ENCODE peak calls at places on chromosomes 5 and 9, in nine cellular contexts. One of them, this sample, is unnamed.

GRCh38 chr9:128523199-128523925 is 18.8 kb downstream of the GLE1 start:
- DNase-seq in foreskin fibroblast: no peak
- DNase-seq in Peyer's patch: no peak
- DNase-seq in brain microvascular endothelial cell: peak; percentile 32
- DNase-seq in fibroblast of lung: peak; percentile 65
- DNase-seq in cardiac fibroblast: peak; percentile 46
- DNase-seq in spleen: no peak
- DNase-seq in stomach: no peak
- DNase-seq in esophagus muscularis mucosa: no peak
- DNase-seq in this sample: no peak

GRCh38 chr9:95788486-95789110 is 86.9 kb upstream of the ERCC6L2 start:
- DNase-seq in foreskin fibroblast: no peak
- DNase-seq in Peyer's patch: no peak
- DNase-seq in brain microvascular endothelial cell: no peak
- DNase-seq in fibroblast of lung: no peak
- DNase-seq in cardiac fibroblast: no peak
- DNase-seq in spleen: no peak
- DNase-seq in stomach: no peak
- DNase-seq in esophagus muscularis mucosa: no peak
- DNase-seq in this sample: no peak

GRCh38 chr9:101226161-101226560 is 158.6 kb downstream of the BAAT start:
- DNase-seq in foreskin fibroblast: no peak
- DNase-seq in Peyer's patch: no peak
- DNase-seq in brain microvascular endothelial cell: no peak
- DNase-seq in fibroblast of lung: no peak
- DNase-seq in cardiac fibroblast: no peak
- DNase-seq in spleen: no peak
- DNase-seq in stomach: no peak
- DNase-seq in esophagus muscularis mucosa: no peak
- DNase-seq in this sample: no peak

GRCh38 chr9:93813687-93814560 is 141.2 kb downstream of the BARX1 start:
- DNase-seq in foreskin fibroblast: no peak
- DNase-seq in Peyer's patch: peak; percentile 42
- DNase-seq in brain microvascular endothelial cell: no peak
- DNase-seq in fibroblast of lung: no peak
- DNase-seq in cardiac fibroblast: no peak
- DNase-seq in spleen: peak; percentile 48
- DNase-seq in stomach: no peak
- DNase-seq in esophagus muscularis mucosa: peak; percentile 88
- DNase-seq in this sample: no peak

GRCh38 chr5:95962785-95963184 is 1.1 kb upstream of the ELL2 start:
- DNase-seq in foreskin fibroblast: no peak
- DNase-seq in Peyer's patch: no peak
- DNase-seq in brain microvascular endothelial cell: peak; percentile 29
- DNase-seq in fibroblast of lung: no peak
- DNase-seq in cardiac fibroblast: no peak
- DNase-seq in spleen: no peak
- DNase-seq in stomach: no peak
- DNase-seq in esophagus muscularis mucosa: no peak
- DNase-seq in this sample: no peak

GRCh38 chr9:4596165-4596922 is 65.8 kb upstream of the PLPP6 start:
- DNase-seq in foreskin fibroblast: no peak
- DNase-seq in Peyer's patch: no peak
- DNase-seq in brain microvascular endothelial cell: no peak
- DNase-seq in fibroblast of lung: no peak
- DNase-seq in cardiac fibroblast: no peak
- DNase-seq in spleen: no peak
- DNase-seq in stomach: no peak
- DNase-seq in esophagus muscularis mucosa: no peak
- DNase-seq in this sample: no peak

GRCh38 chr9:13690595-13690994 is 411.1 kb upstream of the MPDZ start:
- DNase-seq in foreskin fibroblast: no peak
- DNase-seq in Peyer's patch: no peak
- DNase-seq in brain microvascular endothelial cell: peak; percentile 40
- DNase-seq in fibroblast of lung: peak; percentile 36
- DNase-seq in cardiac fibroblast: peak; percentile 48
- DNase-seq in spleen: no peak
- DNase-seq in stomach: no peak
- DNase-seq in esophagus muscularis mucosa: no peak
- DNase-seq in this sample: no peak

GRCh38 chr9:111966851-111967250 is 70.2 kb downstream of the UGCG start:
- DNase-seq in foreskin fibroblast: peak; percentile 63
- DNase-seq in Peyer's patch: no peak
- DNase-seq in brain microvascular endothelial cell: no peak
- DNase-seq in fibroblast of lung: peak; percentile 21
- DNase-seq in cardiac fibroblast: peak; percentile 85
- DNase-seq in spleen: no peak
- DNase-seq in stomach: no peak
- DNase-seq in esophagus muscularis mucosa: no peak
- DNase-seq in this sample: no peak

GRCh38 chr9:92558612-92559374 is 23.0 kb upstream of the ECM2 start:
- DNase-seq in foreskin fibroblast: no peak
- DNase-seq in Peyer's patch: no peak
- DNase-seq in brain microvascular endothelial cell: no peak
- DNase-seq in fibroblast of lung: no peak
- DNase-seq in cardiac fibroblast: no peak
- DNase-seq in spleen: no peak
- DNase-seq in stomach: no peak
- DNase-seq in esophagus muscularis mucosa: no peak
- DNase-seq in this sample: no peak

GRCh38 chr5:118791986-118792734 is 196.2 kb downstream of the DTWD2 start:
- DNase-seq in foreskin fibroblast: peak; percentile 25
- DNase-seq in Peyer's patch: no peak
- DNase-seq in brain microvascular endothelial cell: peak; percentile 79
- DNase-seq in fibroblast of lung: peak; percentile 86
- DNase-seq in cardiac fibroblast: peak; percentile 80
- DNase-seq in spleen: no peak
- DNase-seq in stomach: peak; percentile 30
- DNase-seq in esophagus muscularis mucosa: no peak
- DNase-seq in this sample: peak; percentile 67

GRCh38 chr9:98848450-98849149 is 41.1 kb downstream of the GALNT12 start:
- DNase-seq in foreskin fibroblast: peak; percentile 83
- DNase-seq in Peyer's patch: peak; percentile 92
- DNase-seq in brain microvascular endothelial cell: peak; percentile 83
- DNase-seq in fibroblast of lung: peak; percentile 89
- DNase-seq in cardiac fibroblast: peak; percentile 89
- DNase-seq in spleen: peak; percentile 94
- DNase-seq in stomach: peak; percentile 93
- DNase-seq in esophagus muscularis mucosa: no peak
- DNase-seq in this sample: peak; percentile 67
- H3K4me3 ChIP-seq in foreskin fibroblast: peak overlapping the region; percentile 31
- H3K4me3 ChIP-seq in Peyer's patch: no peak overlapping the region
- H3K4me3 ChIP-seq in brain microvascular endothelial cell: peak overlapping the region; percentile 4
- H3K4me3 ChIP-seq in fibroblast of lung: peak overlapping the region; percentile 42
- H3K4me3 ChIP-seq in cardiac fibroblast: peak overlapping the region; percentile 38
- H3K4me3 ChIP-seq in spleen: no peak overlapping the region
- H3K4me3 ChIP-seq in stomach: peak overlapping the region; percentile 22
- H3K4me3 ChIP-seq in esophagus muscularis mucosa: peak overlapping the region; percentile 39
- H3K4me3 ChIP-seq in this sample: peak overlapping the region; percentile 13

GRCh38 chr5:150166193-150167162 is at the start of gene CDX1:
- DNase-seq in foreskin fibroblast: no peak
- DNase-seq in Peyer's patch: peak; percentile 86
- DNase-seq in brain microvascular endothelial cell: no peak
- DNase-seq in fibroblast of lung: no peak
- DNase-seq in cardiac fibroblast: no peak
- DNase-seq in spleen: no peak
- DNase-seq in stomach: no peak
- DNase-seq in esophagus muscularis mucosa: no peak
- DNase-seq in this sample: no peak

GRCh38 chr5:150167163-150167798 is 703 bp downstream of the CDX1 start:
- DNase-seq in foreskin fibroblast: no peak
- DNase-seq in Peyer's patch: no peak
- DNase-seq in brain microvascular endothelial cell: no peak
- DNase-seq in fibroblast of lung: no peak
- DNase-seq in cardiac fibroblast: no peak
- DNase-seq in spleen: no peak
- DNase-seq in stomach: no peak
- DNase-seq in esophagus muscularis mucosa: no peak
- DNase-seq in this sample: no peak

GRCh38 chr5:150168864-150169263 is 2.3 kb downstream of the CDX1 start:
- DNase-seq in foreskin fibroblast: no peak
- DNase-seq in Peyer's patch: no peak
- DNase-seq in brain microvascular endothelial cell: no peak
- DNase-seq in fibroblast of lung: no peak
- DNase-seq in cardiac fibroblast: no peak
- DNase-seq in spleen: no peak
- DNase-seq in stomach: no peak
- DNase-seq in esophagus muscularis mucosa: no peak
- DNase-seq in this sample: no peak

GRCh38 chr5:150164640-150165039 is 1.9 kb upstream of the CDX1 start:
- DNase-seq in foreskin fibroblast: no peak
- DNase-seq in Peyer's patch: peak; percentile 77
- DNase-seq in brain microvascular endothelial cell: no peak
- DNase-seq in fibroblast of lung: no peak
- DNase-seq in cardiac fibroblast: no peak
- DNase-seq in spleen: no peak
- DNase-seq in stomach: no peak
- DNase-seq in esophagus muscularis mucosa: no peak
- DNase-seq in this sample: no peak

DNA sequence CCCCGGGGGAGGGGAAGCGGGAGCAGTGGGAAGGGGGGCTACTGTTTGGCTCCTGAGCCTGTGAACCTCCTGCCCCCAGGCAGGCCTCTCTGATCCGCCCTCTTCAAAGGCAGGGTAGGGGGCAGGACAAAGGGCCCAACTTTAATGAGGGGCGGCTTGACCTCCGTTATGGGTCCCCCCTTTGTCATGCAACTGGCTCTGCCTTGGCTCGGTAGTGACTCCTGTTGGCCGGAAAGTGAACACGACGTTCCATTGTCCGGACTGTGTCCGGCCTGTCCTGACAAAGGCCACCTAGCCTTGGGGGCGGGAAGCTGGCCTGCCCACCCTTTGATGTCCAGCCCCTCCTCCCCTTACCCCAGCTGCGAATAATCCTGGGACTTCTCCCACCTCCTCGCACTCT is 1.3 kb downstream of the CDX1 start:
- DNase-seq in foreskin fibroblast: no peak
- DNase-seq in Peyer's patch: peak; percentile 68
- DNase-seq in brain microvascular endothelial cell: no peak
- DNase-seq in fibroblast of lung: no peak
- DNase-seq in cardiac fibroblast: no peak
- DNase-seq in spleen: no peak
- DNase-seq in stomach: no peak
- DNase-seq in esophagus muscularis mucosa: no peak
- DNase-seq in this sample: no peak
- TF ChIP-seq CTCF in foreskin fibroblast: no peak
- TF ChIP-seq CTCF in Peyer's patch: peak; percentile 65
- TF ChIP-seq CTCF in brain microvascular endothelial cell: peak; percentile 45
- TF ChIP-seq CTCF in fibroblast of lung: no peak
- TF ChIP-seq CTCF in cardiac fibroblast: peak; percentile 13
- TF ChIP-seq CTCF in spleen: no peak
- TF ChIP-seq CTCF in stomach: no peak
- TF ChIP-seq CTCF in esophagus muscularis mucosa: no peak
- TF ChIP-seq CTCF in this sample: no peak

GRCh38 chr5:9126490-9126889 is 419.4 kb downstream of the SEMA5A start:
- DNase-seq in foreskin fibroblast: no peak
- DNase-seq in Peyer's patch: no peak
- DNase-seq in brain microvascular endothelial cell: no peak
- DNase-seq in fibroblast of lung: peak; percentile 69
- DNase-seq in cardiac fibroblast: no peak
- DNase-seq in spleen: no peak
- DNase-seq in stomach: no peak
- DNase-seq in esophagus muscularis mucosa: no peak
- DNase-seq in this sample: no peak
- H3K4me3 ChIP-seq in foreskin fibroblast: no peak overlapping the region
- H3K4me3 ChIP-seq in Peyer's patch: no peak overlapping the region
- H3K4me3 ChIP-seq in brain microvascular endothelial cell: no peak overlapping the region
- H3K4me3 ChIP-seq in fibroblast of lung: no peak overlapping the region
- H3K4me3 ChIP-seq in cardiac fibroblast: no peak overlapping the region
- H3K4me3 ChIP-seq in spleen: no peak overlapping the region
- H3K4me3 ChIP-seq in stomach: no peak overlapping the region
- H3K4me3 ChIP-seq in esophagus muscularis mucosa: no peak overlapping the region
- H3K4me3 ChIP-seq in this sample: no peak overlapping the region

GRCh38 chr5:53123702-53124101 is 14.1 kb upstream of the MOCS2 start:
- DNase-seq in foreskin fibroblast: no peak
- DNase-seq in Peyer's patch: no peak
- DNase-seq in brain microvascular endothelial cell: no peak
- DNase-seq in fibroblast of lung: peak; percentile 52
- DNase-seq in cardiac fibroblast: peak; percentile 49
- DNase-seq in spleen: no peak
- DNase-seq in stomach: no peak
- DNase-seq in esophagus muscularis mucosa: no peak
- DNase-seq in this sample: no peak
- TF ChIP-seq CTCF in foreskin fibroblast: peak; percentile 11
- TF ChIP-seq CTCF in Peyer's patch: peak; percentile 13
- TF ChIP-seq CTCF in brain microvascular endothelial cell: no peak
- TF ChIP-seq CTCF in fibroblast of lung: no peak
- TF ChIP-seq CTCF in cardiac fibroblast: no peak
- TF ChIP-seq CTCF in spleen: no peak
- TF ChIP-seq CTCF in stomach: no peak
- TF ChIP-seq CTCF in esophagus muscularis mucosa: no peak
- TF ChIP-seq CTCF in this sample: peak; percentile 21

DNA sequence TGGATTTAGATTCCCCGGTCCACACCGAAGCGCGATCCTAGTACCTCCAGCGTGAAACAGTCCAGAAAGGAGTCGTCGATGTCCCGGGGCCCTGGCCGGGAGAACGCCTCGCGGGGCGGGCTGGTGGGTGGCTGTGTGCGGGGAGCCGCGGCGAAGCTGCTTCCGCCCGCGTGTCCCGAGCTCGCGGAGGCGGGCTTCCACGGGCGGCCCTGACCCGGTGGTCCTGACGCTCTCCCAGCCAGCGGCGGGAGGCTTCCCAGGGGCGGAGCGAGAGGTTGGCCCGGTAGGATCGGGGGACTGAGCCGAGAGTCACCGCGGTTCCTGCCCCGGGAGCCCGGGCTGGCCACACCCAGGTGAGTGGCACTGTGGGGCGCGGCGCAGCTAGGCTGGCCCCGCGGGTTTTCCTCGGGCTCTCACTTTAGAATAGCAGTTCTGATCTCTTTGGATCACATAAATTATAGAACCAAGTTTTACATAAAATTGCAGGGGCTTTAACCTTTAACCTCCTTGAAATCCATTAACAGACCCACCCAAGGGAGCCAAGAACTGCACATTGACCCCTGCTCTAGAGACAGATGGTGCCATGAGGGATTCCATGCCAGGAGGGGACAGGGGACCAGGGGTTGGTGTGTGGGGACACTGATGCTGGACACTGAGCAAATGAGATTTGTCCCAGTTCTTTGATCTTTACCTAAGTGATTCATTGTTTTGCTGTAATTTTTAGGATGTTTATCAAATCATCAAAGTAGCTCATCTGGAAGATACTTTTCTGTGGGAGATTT is 29.2 kb upstream of the IL31RA start:
- DNase-seq in foreskin fibroblast: no peak
- DNase-seq in Peyer's patch: no peak
- DNase-seq in brain microvascular endothelial cell: no peak
- DNase-seq in fibroblast of lung: peak; percentile 15
- DNase-seq in cardiac fibroblast: no peak
- DNase-seq in spleen: peak; percentile 77
- DNase-seq in stomach: peak; percentile 35
- DNase-seq in esophagus muscularis mucosa: no peak
- DNase-seq in this sample: no peak
- H3K4me3 ChIP-seq in foreskin fibroblast: peak overlapping the region; percentile 39
- H3K4me3 ChIP-seq in Peyer's patch: no peak overlapping the region
- H3K4me3 ChIP-seq in brain microvascular endothelial cell: peak overlapping the region; percentile 52
- H3K4me3 ChIP-seq in fibroblast of lung: peak overlapping the region; percentile 44
- H3K4me3 ChIP-seq in cardiac fibroblast: peak overlapping the region; percentile 50
- H3K4me3 ChIP-seq in spleen: no peak overlapping the region
- H3K4me3 ChIP-seq in stomach: peak overlapping the region; percentile 36
- H3K4me3 ChIP-seq in esophagus muscularis mucosa: peak overlapping the region; percentile 44
- H3K4me3 ChIP-seq in this sample: no peak overlapping the region

This sample was measured in AG09309.